ENCODE peak calls at places on chromosomes 5 and 9, in eight cellular contexts. C, T, Z, V, P, U, H and K are unnamed samples.

GRCh38 chr9:15735083-15735974 is 182.5 kb downstream of the CCDC171 start:
- DNase-seq in P (no peak), T (peak; percentile 91), V (no peak), C (peak; percentile 94), H (peak; percentile 91), Z (no peak), U (no peak), K (no peak)

GRCh38 chr9:98575379-98576346 is 133.1 kb downstream of the GABBR2 start:
- DNase-seq in T (no peak), U (no peak), C (peak; percentile 88), Z (no peak), H (peak; percentile 96), V (no peak), P (no peak), K (no peak)

GRCh38 chr9:20242767-20243166 is 379.5 kb downstream of the MLLT3 start:
- DNase-seq in Z (no peak), T (no peak), P (no peak), U (peak; percentile 25), C (no peak), H (no peak), V (no peak), K (no peak)

GRCh38 chr9:123523828-123524227 is 167.8 kb downstream of the CRB2 start:
- DNase-seq in P (no peak), Z (no peak), V (no peak), C (no peak), H (no peak), U (no peak), T (no peak), K (no peak)

GRCh38 chr5:157295247-157295646 is 29.3 kb downstream of the CYFIP2 start:
- DNase-seq in C (no peak), H (no peak), U (no peak), P (no peak), V (no peak), Z (no peak), T (no peak), K (no peak)

GRCh38 chr9:134211811-134212460 is 47.6 kb upstream of the RNU6ATAC start:
- DNase-seq in Z (peak; percentile 49), V (no peak), C (no peak), U (no peak), T (no peak), P (no peak), H (no peak), K (no peak)

GRCh38 chr5:137502632-137503031 is 3.5 kb upstream of the SPOCK1 start:
- DNase-seq in U (no peak), V (no peak), C (no peak), Z (no peak), T (no peak), P (no peak), H (no peak), K (no peak)

GRCh38 chr9:128420651-128421473 is at the start of gene CERCAM:
- DNase-seq in U (peak; percentile 19), T (no peak), Z (no peak), H (peak; percentile 41), C (peak; percentile 25), V (no peak), P (no peak), K (no peak)

GRCh38 chr5:131536211-131536826 is 98.7 kb downstream of the RAPGEF6 start:
- DNase-seq in H (peak; percentile 66), P (no peak), V (no peak), C (peak; percentile 74), Z (no peak), T (no peak), U (no peak), K (no peak)

GRCh38 chr9:128097156-128098016 is 29.4 kb downstream of the SLC25A25 start:
- DNase-seq in C (no peak), Z (no peak), V (no peak), P (no peak), H (peak; percentile 37), T (no peak), U (no peak), K (no peak)

GRCh38 chr9:69898714-69899209 is 78.1 kb downstream of the CFAP95 start:
- DNase-seq in C (peak; percentile 92), H (peak; percentile 98), U (no peak), T (no peak), P (no peak), Z (no peak), V (no peak), K (no peak)

GRCh38 chr9:77424993-77425392 is 223.1 kb downstream of the GNA14 start:
- DNase-seq in T (no peak), U (no peak), C (peak; percentile 68), V (no peak), P (no peak), H (no peak), Z (no peak), K (no peak)

GRCh38 chr5:3595102-3595961 is at the start of gene IRX1:
- DNase-seq in H (peak; percentile 74), C (no peak), P (no peak), T (no peak), U (no peak), Z (no peak), V (no peak), K (no peak)

GRCh38 chr5:131630208-131630962 is 4.6 kb downstream of the RAPGEF6 start:
- DNase-seq in V (no peak), U (no peak), Z (no peak), H (no peak), T (no peak), P (no peak), C (no peak), K (no peak)

GRCh38 chr9:138115506-138115905 is 237.9 kb downstream of the CACNA1B start:
- DNase-seq in P (no peak), H (no peak), T (no peak), Z (no peak), V (no peak), C (no peak), U (no peak), K (no peak)

GRCh38 chr5:134143964-134144941 is 29.8 kb downstream of the TCF7 start:
- DNase-seq in V (peak; percentile 12), C (no peak), Z (no peak), U (peak; percentile 1), T (no peak), H (no peak), P (no peak), K (no peak)

GRCh38 chr5:142810891-142811290 is 40.7 kb downstream of the ARHGAP26 start:
- DNase-seq in Z (no peak), H (no peak), T (no peak), C (no peak), U (no peak), V (no peak), P (no peak), K (no peak)
- H3K27ac ChIP-seq in Z (no peak overlapping the region), H (no peak overlapping the region), T (no peak overlapping the region), C (no peak overlapping the region), U (no peak overlapping the region), V (no peak overlapping the region), P (no peak overlapping the region), K (peak overlapping the region; percentile 14)

GRCh38 chr5:171797563-171797962 is 11.9 kb downstream of the SMIM23 start:
- DNase-seq in H (no peak), T (no peak), Z (no peak), P (no peak), V (no peak), U (no peak), C (no peak), K (no peak)
- H3K27ac ChIP-seq in H (no peak overlapping the region), T (no peak overlapping the region), Z (no peak overlapping the region), P (no peak overlapping the region), V (no peak overlapping the region), U (no peak overlapping the region), C (no peak overlapping the region), K (no peak overlapping the region)

GRCh38 chr5:123546657-123547056 is 34.7 kb downstream of the CSNK1G3 start:
- DNase-seq in H (no peak), Z (no peak), V (no peak), P (no peak), T (no peak), C (peak; percentile 17), U (no peak), K (no peak)

GRCh38 chr5:123543438-123543837 is 31.5 kb downstream of the CSNK1G3 start:
- DNase-seq in C (no peak), P (no peak), V (no peak), U (no peak), H (peak; percentile 3), Z (no peak), T (no peak), K (no peak)

GRCh38 chr5:123554601-123555000 is 42.6 kb downstream of the CSNK1G3 start:
- DNase-seq in P (no peak), C (no peak), V (no peak), T (no peak), H (no peak), Z (no peak), U (no peak), K (no peak)

GRCh38 chr5:123545506-123545905 is 33.5 kb downstream of the CSNK1G3 start:
- DNase-seq in H (peak; percentile 5), T (no peak), U (no peak), P (no peak), C (no peak), V (no peak), Z (no peak), K (no peak)

DNA sequence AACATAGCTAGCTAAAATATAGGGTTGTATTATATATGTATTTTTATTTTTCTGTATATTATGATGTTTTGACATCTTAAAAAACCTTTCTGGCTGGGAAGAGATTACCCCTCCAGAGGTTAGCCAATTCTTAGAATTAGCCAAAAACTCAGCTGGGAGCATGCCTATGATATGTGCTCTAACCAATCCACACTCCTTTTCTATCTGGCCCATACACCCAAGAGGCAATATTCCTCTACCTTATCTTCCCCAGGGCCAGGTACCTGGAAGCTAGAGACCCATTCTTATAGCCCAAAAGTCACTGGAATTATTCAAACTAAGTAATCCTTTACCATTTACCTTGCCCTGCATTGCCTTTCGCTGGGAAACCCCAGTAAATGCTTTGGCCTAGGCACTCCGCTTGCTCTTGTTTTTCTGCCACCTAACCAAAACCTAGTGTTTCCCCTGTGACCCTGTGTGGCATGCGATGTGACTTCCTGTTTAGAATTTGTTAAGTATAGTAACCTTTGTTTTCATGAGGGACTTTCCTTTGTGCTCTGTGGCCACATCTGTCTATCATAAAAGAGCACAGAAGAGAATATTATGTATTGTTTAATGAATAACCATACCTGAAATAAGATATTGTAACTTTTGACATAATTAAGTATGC is 37.4 kb downstream of the CSNK1G3 start:
- DNase-seq in P (no peak), H (no peak), U (peak; percentile 38), V (no peak), C (no peak), Z (no peak), T (no peak), K (no peak)
- H3K27ac ChIP-seq in P (no peak overlapping the region), H (no peak overlapping the region), U (peak overlapping the region; percentile 6), V (no peak overlapping the region), C (no peak overlapping the region), Z (no peak overlapping the region), T (no peak overlapping the region), K (no peak overlapping the region)

GRCh38 chr5:113293068-113293571 is 141.7 kb downstream of the TSSK1B start:
- DNase-seq in T (no peak), U (no peak), C (peak; percentile 28), P (no peak), V (no peak), Z (no peak), H (peak; percentile 25), K (no peak)

GRCh38 chr5:113292535-113292934 is 142.3 kb downstream of the TSSK1B start:
- DNase-seq in H (no peak), V (no peak), Z (no peak), U (no peak), P (no peak), C (peak; percentile 32), T (no peak), K (no peak)

GRCh38 chr5:113294341-113295110 is 140.3 kb downstream of the TSSK1B start:
- DNase-seq in Z (peak; percentile 94), H (peak; percentile 90), U (peak; percentile 63), V (peak; percentile 84), C (peak; percentile 93), P (peak; percentile 37), T (peak; percentile 37), K (peak; percentile 26)

GRCh38 chr5:113295111-113295539 is 139.7 kb downstream of the TSSK1B start:
- DNase-seq in Z (no peak), C (no peak), T (no peak), P (no peak), V (no peak), H (no peak), U (no peak), K (no peak)

GRCh38 chr5:113293613-113294340 is 141.0 kb downstream of the TSSK1B start:
- DNase-seq in H (peak; percentile 36), P (no peak), C (peak; percentile 45), V (no peak), U (no peak), T (no peak), Z (no peak), K (no peak)
- H3K27ac ChIP-seq in H (peak overlapping the region; percentile 69), P (peak overlapping the region; percentile 20), C (peak overlapping the region; percentile 87), V (peak overlapping the region; percentile 88), U (no peak overlapping the region), T (no peak overlapping the region), Z (peak overlapping the region; percentile 91), K (peak overlapping the region; percentile 10)